ENCODE peak calls at places on chromosome 1, in four cellular contexts. A is GOT3; Q is heart left ventricle; S is stimulated activated CD4-positive, alpha-beta T cell treated with anti-CD3 and anti-CD28 coated beads, TNF-alpha, amount 100 ng/mL, for 24 hours. B is an unnamed sample.

GRCh38 chr1:25657786-25658760 is 41.5 kb downstream of the MAN1C1 start:
- DNase-seq in A (no peak), Q (no peak), S (no peak), B (no peak)

GRCh38 chr1:220124542-220124941 is 30.6 kb downstream of the IARS2 start:
- DNase-seq in A (no peak), Q (no peak), S (no peak), B (peak)

GRCh38 chr1:181345146-181345545 is 138.2 kb upstream of the CACNA1E start:
- DNase-seq in A (no peak), Q (no peak), S (no peak), B (no peak)

GRCh38 chr1:107991371-107992066 is 26.5 kb upstream of the VAV3 start:
- DNase-seq in A (no peak), Q (no peak), S (no peak), B (peak)

GRCh38 chr1:162030741-162031280 is 7.1 kb upstream of the OLFML2B start:
- DNase-seq in A (no peak), Q (no peak), S (no peak), B (no peak)

GRCh38 chr1:33516891-33517550 is 44.6 kb downstream of the ZSCAN20 start:
- DNase-seq in A (no peak), Q (no peak), S (no peak), B (no peak)

GRCh38 chr1:93774707-93775106 is 93.1 kb upstream of the BCAR3 start:
- DNase-seq in A (no peak), Q (no peak), S (no peak), B (peak)

GRCh38 chr1:109396971-109397370 is 747 bp downstream of the SORT1 start:
- DNase-seq in A (no peak), Q (no peak), S (no peak), B (peak)

GRCh38 chr1:24857528-24858133 is 72.4 kb downstream of the RUNX3 start:
- DNase-seq in A (no peak), Q (no peak), S (no peak), B (peak)

GRCh38 chr1:114024049-114024448 is 44.8 kb downstream of the OLFML3 start:
- DNase-seq in A (no peak), Q (no peak), S (no peak), B (no peak)

GRCh38 chr1:16236091-16236494 is 890 bp downstream of the CPLANE2 start:
- DNase-seq in A (no peak), Q (peak), S (no peak), B (peak)

GRCh38 chr1:212606042-212606733 is 2.4 kb upstream of the ATF3 start:
- DNase-seq in A (no peak), Q (no peak), S (no peak), B (peak)

GRCh38 chr1:172654535-172654934 is 4.4 kb upstream of the FASLG start:
- DNase-seq in A (no peak), Q (no peak), S (no peak), B (peak)

GRCh38 chr1:169107673-169108160 is 1.2 kb downstream of the ATP1B1 start:
- DNase-seq in A (no peak), Q (no peak), S (no peak), B (peak)